ENCODE peak calls at places on chromosome 12, in five cellular contexts. One of them, this sample, is unnamed. For H3K4me1, the result is how much of the 10 kb centered on the place peaks cover.

GRCh38 chr12:116287850-116288301 is 10.4 kb upstream of the MED13L start:
- DNase-seq in gastrocnemius medialis: no peak
- DNase-seq in psoas muscle: no peak
- DNase-seq in right atrium auricular region: no peak
- DNase-seq in right lobe of liver: no peak
- DNase-seq in this sample: no peak

GRCh38 chr12:16349132-16349463 is 1.7 kb downstream of the MGST1 start:
- DNase-seq in gastrocnemius medialis: peak
- DNase-seq in psoas muscle: peak
- DNase-seq in right atrium auricular region: peak
- DNase-seq in right lobe of liver: peak
- DNase-seq in this sample: no peak

GRCh38 chr12:132649226-132649945 is 30.8 kb downstream of the P2RX2 start:
- DNase-seq in gastrocnemius medialis: no peak
- DNase-seq in psoas muscle: no peak
- DNase-seq in right atrium auricular region: no peak
- DNase-seq in right lobe of liver: no peak
- DNase-seq in this sample: no peak

GRCh38 chr12:93192878-93193277 is 184.8 kb upstream of the NUDT4 start:
- DNase-seq in gastrocnemius medialis: no peak
- DNase-seq in psoas muscle: no peak
- DNase-seq in right atrium auricular region: no peak
- DNase-seq in right lobe of liver: no peak
- DNase-seq in this sample: no peak

GRCh38 chr12:69879007-69879960 is 54.3 kb downstream of the MYRFL start:
- DNase-seq in gastrocnemius medialis: peak
- DNase-seq in psoas muscle: peak
- DNase-seq in right atrium auricular region: peak
- DNase-seq in right lobe of liver: peak
- DNase-seq in this sample: peak

GRCh38 chr12:12877789-12878455 is 13.4 kb upstream of the GPRC5A start:
- DNase-seq in gastrocnemius medialis: no peak
- DNase-seq in psoas muscle: no peak
- DNase-seq in right atrium auricular region: no peak
- DNase-seq in right lobe of liver: no peak
- DNase-seq in this sample: peak

GRCh38 chr12:27517532-27517931 is 6.5 kb upstream of the PPFIBP1 start:
- DNase-seq in gastrocnemius medialis: no peak
- DNase-seq in psoas muscle: no peak
- DNase-seq in right atrium auricular region: no peak
- DNase-seq in right lobe of liver: no peak
- DNase-seq in this sample: no peak

GRCh38 chr12:212383-212798 is 1.6 kb downstream of the SLC6A12 start:
- DNase-seq in gastrocnemius medialis: no peak
- DNase-seq in psoas muscle: no peak
- DNase-seq in right atrium auricular region: no peak
- DNase-seq in right lobe of liver: no peak
- DNase-seq in this sample: no peak

GRCh38 chr12:54413284-54414190 is 5.5 kb downstream of the ITGA5 start:
- DNase-seq in gastrocnemius medialis: peak
- DNase-seq in psoas muscle: peak
- DNase-seq in right atrium auricular region: no peak
- DNase-seq in right lobe of liver: peak
- DNase-seq in this sample: peak

GRCh38 chr12:113091506-113091905 is 35.0 kb downstream of the DTX1 start:
- DNase-seq in gastrocnemius medialis: no peak
- DNase-seq in psoas muscle: no peak
- DNase-seq in right atrium auricular region: no peak
- DNase-seq in right lobe of liver: no peak
- DNase-seq in this sample: no peak

GRCh38 chr12:13175499-13175898 is 21.0 kb upstream of the EMP1 start:
- DNase-seq in gastrocnemius medialis: no peak
- DNase-seq in psoas muscle: no peak
- DNase-seq in right atrium auricular region: no peak
- DNase-seq in right lobe of liver: no peak
- DNase-seq in this sample: no peak

GRCh38 chr12:76641073-76641472 is 81.5 kb upstream of the OSBPL8 start:
- DNase-seq in gastrocnemius medialis: no peak
- DNase-seq in psoas muscle: no peak
- DNase-seq in right atrium auricular region: no peak
- DNase-seq in right lobe of liver: no peak
- DNase-seq in this sample: no peak

GRCh38 chr12:13691598-13691997 is 289.8 kb downstream of the GRIN2B start:
- DNase-seq in gastrocnemius medialis: no peak
- DNase-seq in psoas muscle: no peak
- DNase-seq in right atrium auricular region: no peak
- DNase-seq in right lobe of liver: no peak
- DNase-seq in this sample: no peak

GRCh38 chr12:19967486-19967885 is 400.9 kb upstream of the PDE3A start:
- DNase-seq in gastrocnemius medialis: no peak
- DNase-seq in psoas muscle: no peak
- DNase-seq in right atrium auricular region: no peak
- DNase-seq in right lobe of liver: no peak
- DNase-seq in this sample: no peak

GRCh38 chr12:84912191-84913142 is at the start of gene SLC6A15:
- DNase-seq in gastrocnemius medialis: no peak
- DNase-seq in psoas muscle: peak
- DNase-seq in right atrium auricular region: no peak
- DNase-seq in right lobe of liver: no peak
- DNase-seq in this sample: no peak

GRCh38 chr12:44295958-44296623 is 460.2 kb downstream of the TMEM117 start:
- DNase-seq in gastrocnemius medialis: no peak
- DNase-seq in psoas muscle: no peak
- DNase-seq in right atrium auricular region: no peak
- DNase-seq in right lobe of liver: no peak
- DNase-seq in this sample: no peak

GRCh38 chr12:1184402-1184801 is 193.4 kb downstream of the ERC1 start:
- DNase-seq in gastrocnemius medialis: no peak
- DNase-seq in psoas muscle: no peak
- DNase-seq in right atrium auricular region: no peak
- DNase-seq in right lobe of liver: no peak
- DNase-seq in this sample: no peak

GRCh38 chr12:9244894-9245293 is 36.7 kb upstream of the PZP start:
- DNase-seq in gastrocnemius medialis: no peak
- DNase-seq in psoas muscle: peak
- DNase-seq in right atrium auricular region: no peak
- DNase-seq in right lobe of liver: peak
- DNase-seq in this sample: no peak

GRCh38 chr12:27277846-27278260 is 33.8 kb downstream of the STK38L start:
- DNase-seq in gastrocnemius medialis: no peak
- DNase-seq in psoas muscle: no peak
- DNase-seq in right atrium auricular region: no peak
- DNase-seq in right lobe of liver: no peak
- DNase-seq in this sample: peak

GRCh38 chr12:2481951-2482350 is 312.8 kb upstream of the FKBP4 start:
- DNase-seq in gastrocnemius medialis: no peak
- DNase-seq in psoas muscle: no peak
- DNase-seq in right atrium auricular region: no peak
- DNase-seq in right lobe of liver: no peak
- DNase-seq in this sample: no peak

GRCh38 chr12:89932950-89933349 is 224.3 kb upstream of the ATP2B1 start:
- DNase-seq in gastrocnemius medialis: no peak
- DNase-seq in psoas muscle: no peak
- DNase-seq in right atrium auricular region: no peak
- DNase-seq in right lobe of liver: no peak
- DNase-seq in this sample: no peak

GRCh38 chr12:30970559-30971202 is 44.1 kb downstream of the TSPAN11 start:
- DNase-seq in gastrocnemius medialis: no peak
- DNase-seq in psoas muscle: no peak
- DNase-seq in right atrium auricular region: no peak
- DNase-seq in right lobe of liver: no peak
- DNase-seq in this sample: no peak

GRCh38 chr12:31585271-31585670 is 5.7 kb downstream of the DENND5B start:
- DNase-seq in gastrocnemius medialis: no peak
- DNase-seq in psoas muscle: no peak
- DNase-seq in right atrium auricular region: no peak
- DNase-seq in right lobe of liver: no peak
- DNase-seq in this sample: no peak

GRCh38 chr12:27973487-27973890 is 956 bp upstream of the PTHLH start:
- DNase-seq in gastrocnemius medialis: no peak
- DNase-seq in psoas muscle: no peak
- DNase-seq in right atrium auricular region: no peak
- DNase-seq in right lobe of liver: no peak
- DNase-seq in this sample: no peak

GRCh38 chr12:49055978-49056754 is 4.4 kb downstream of the KMT2D start:
- DNase-seq in gastrocnemius medialis: peak
- DNase-seq in psoas muscle: no peak
- DNase-seq in right atrium auricular region: peak
- DNase-seq in right lobe of liver: no peak
- DNase-seq in this sample: peak

GRCh38 chr12:22124987-22125386 is 79.0 kb downstream of the CMAS start:
- DNase-seq in gastrocnemius medialis: no peak
- DNase-seq in psoas muscle: no peak
- DNase-seq in right atrium auricular region: no peak
- DNase-seq in right lobe of liver: no peak
- DNase-seq in this sample: no peak

GRCh38 chr12:74537126-74537706 is 419 bp upstream of the ATXN7L3B start:
- DNase-seq in gastrocnemius medialis: no peak
- DNase-seq in psoas muscle: no peak
- DNase-seq in right atrium auricular region: no peak
- DNase-seq in right lobe of liver: no peak
- DNase-seq in this sample: no peak

GRCh38 chr12:48286665-48287064 is 64.1 kb downstream of the ZNF641 start:
- DNase-seq in gastrocnemius medialis: no peak
- DNase-seq in psoas muscle: no peak
- DNase-seq in right atrium auricular region: no peak
- DNase-seq in right lobe of liver: no peak
- DNase-seq in this sample: no peak

GRCh38 chr12:13204428-13204827 is 7.9 kb downstream of the EMP1 start:
- DNase-seq in gastrocnemius medialis: no peak
- DNase-seq in psoas muscle: no peak
- DNase-seq in right atrium auricular region: no peak
- DNase-seq in right lobe of liver: no peak
- DNase-seq in this sample: no peak

GRCh38 chr12:121452356-121453021 is 52.6 kb downstream of the RNF34 start:
- DNase-seq in gastrocnemius medialis: no peak
- DNase-seq in psoas muscle: no peak
- DNase-seq in right atrium auricular region: no peak
- DNase-seq in right lobe of liver: peak
- DNase-seq in this sample: no peak

GRCh38 chr12:102548543-102548942 is 68.2 kb upstream of the IGF1 start:
- DNase-seq in gastrocnemius medialis: no peak
- DNase-seq in psoas muscle: no peak
- DNase-seq in right atrium auricular region: no peak
- DNase-seq in right lobe of liver: peak
- DNase-seq in this sample: no peak

GRCh38 chr12:3077572-3078081 is 448 bp downstream of the TSPAN9 start:
- DNase-seq in gastrocnemius medialis: no peak
- DNase-seq in psoas muscle: peak
- DNase-seq in right atrium auricular region: no peak
- DNase-seq in right lobe of liver: peak
- DNase-seq in this sample: no peak

GRCh38 chr12:116202940-116203339 is 74.6 kb downstream of the MED13L start:
- DNase-seq in gastrocnemius medialis: no peak
- DNase-seq in psoas muscle: no peak
- DNase-seq in right atrium auricular region: no peak
- DNase-seq in right lobe of liver: no peak
- DNase-seq in this sample: no peak

GRCh38 chr12:62166525-62166924 is 93.7 kb upstream of the USP15 start:
- DNase-seq in gastrocnemius medialis: no peak
- DNase-seq in psoas muscle: no peak
- DNase-seq in right atrium auricular region: no peak
- DNase-seq in right lobe of liver: no peak
- DNase-seq in this sample: no peak

GRCh38 chr12:46124132-46124847 is 133.9 kb upstream of the SCAF11 start:
- DNase-seq in gastrocnemius medialis: no peak
- DNase-seq in psoas muscle: no peak
- DNase-seq in right atrium auricular region: no peak
- DNase-seq in right lobe of liver: no peak
- DNase-seq in this sample: no peak

GRCh38 chr12:109463776-109464175 is 13.3 kb downstream of the KCTD10 start:
- DNase-seq in gastrocnemius medialis: no peak
- DNase-seq in psoas muscle: no peak
- DNase-seq in right atrium auricular region: no peak
- DNase-seq in right lobe of liver: no peak
- DNase-seq in this sample: no peak
- H3K4me3 ChIP-seq in gastrocnemius medialis: no peak
- H3K4me3 ChIP-seq in psoas muscle: peak
- H3K4me3 ChIP-seq in right atrium auricular region: peak
- H3K4me3 ChIP-seq in right lobe of liver: no peak
- H3K4me3 ChIP-seq in this sample: peak

GRCh38 chr12:82019533-82019932 is 260.4 kb upstream of the PPFIA2 start:
- DNase-seq in gastrocnemius medialis: no peak
- DNase-seq in psoas muscle: no peak
- DNase-seq in right atrium auricular region: no peak
- DNase-seq in right lobe of liver: no peak
- DNase-seq in this sample: no peak
- TF ChIP-seq CTCF in gastrocnemius medialis: no peak
- TF ChIP-seq CTCF in psoas muscle: no peak
- TF ChIP-seq CTCF in right atrium auricular region: no peak
- TF ChIP-seq CTCF in right lobe of liver: peak
- TF ChIP-seq CTCF in this sample: no peak

DNA sequence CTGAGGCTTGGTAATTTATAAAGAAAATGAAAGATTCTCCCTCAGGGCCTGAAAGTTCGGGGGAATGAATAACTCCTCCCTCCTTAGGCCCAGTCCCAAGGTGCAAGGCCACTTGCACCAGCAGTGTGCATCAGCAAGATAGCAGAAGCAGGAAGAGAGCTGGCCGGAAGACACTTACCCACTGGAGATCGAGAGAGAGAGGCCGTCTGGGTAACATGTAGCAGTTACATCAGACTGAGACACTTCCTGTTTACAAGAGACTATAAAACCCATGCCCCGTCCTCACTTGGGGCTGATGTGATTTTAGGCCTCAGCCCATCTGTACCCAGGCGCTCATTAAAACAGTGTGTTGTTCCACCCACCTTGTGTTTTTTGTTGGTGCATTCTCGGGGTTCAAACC is 85.2 kb downstream of the TMTC3 start:
- DNase-seq in gastrocnemius medialis: no peak
- DNase-seq in psoas muscle: no peak
- DNase-seq in right atrium auricular region: no peak
- DNase-seq in right lobe of liver: no peak
- DNase-seq in this sample: no peak
- H3K4me1 ChIP-seq in gastrocnemius medialis: under half
- H3K4me1 ChIP-seq in psoas muscle: under half
- H3K4me1 ChIP-seq in right atrium auricular region: under half
- H3K4me1 ChIP-seq in right lobe of liver: under half
- H3K4me1 ChIP-seq in this sample: under half

GRCh38 chr12:6073426-6073825 is 51.0 kb downstream of the VWF start:
- DNase-seq in gastrocnemius medialis: no peak
- DNase-seq in psoas muscle: peak
- DNase-seq in right atrium auricular region: no peak
- DNase-seq in right lobe of liver: peak
- DNase-seq in this sample: no peak

GRCh38 chr12:6076340-6076739 is 48.1 kb downstream of the VWF start:
- DNase-seq in gastrocnemius medialis: no peak
- DNase-seq in psoas muscle: no peak
- DNase-seq in right atrium auricular region: no peak
- DNase-seq in right lobe of liver: no peak
- DNase-seq in this sample: no peak

GRCh38 chr12:6074394-6074793 is 50.1 kb downstream of the VWF start:
- DNase-seq in gastrocnemius medialis: no peak
- DNase-seq in psoas muscle: no peak
- DNase-seq in right atrium auricular region: no peak
- DNase-seq in right lobe of liver: no peak
- DNase-seq in this sample: no peak

GRCh38 chr12:6076776-6077700 is 47.4 kb downstream of the VWF start:
- DNase-seq in gastrocnemius medialis: no peak
- DNase-seq in psoas muscle: peak
- DNase-seq in right atrium auricular region: no peak
- DNase-seq in right lobe of liver: no peak
- DNase-seq in this sample: no peak

GRCh38 chr12:6074979-6075585 is 49.4 kb downstream of the VWF start:
- DNase-seq in gastrocnemius medialis: no peak
- DNase-seq in psoas muscle: peak
- DNase-seq in right atrium auricular region: peak
- DNase-seq in right lobe of liver: peak
- DNase-seq in this sample: no peak
- H3K4me3 ChIP-seq in gastrocnemius medialis: peak
- H3K4me3 ChIP-seq in psoas muscle: peak
- H3K4me3 ChIP-seq in right atrium auricular region: no peak
- H3K4me3 ChIP-seq in right lobe of liver: no peak
- H3K4me3 ChIP-seq in this sample: peak